ENCODE peak calls at places on chromosomes 7 and 10, in four cellular contexts. W, A, T and K are unnamed samples.

GRCh38 chr7:143345428-143345900 is 17.0 kb downstream of the FAM131B start:
- DNase-seq in W (no peak), T (peak), A (peak), K (peak)

GRCh38 chr7:1028775-1029636 is 15.3 kb upstream of the GPR146 start:
- DNase-seq in T (peak), W (peak), A (peak), K (no peak)

GRCh38 chr10:17512341-17513001 is 58.1 kb upstream of the ST8SIA6 start:
- DNase-seq in A (no peak), W (no peak), T (no peak), K (no peak)

GRCh38 chr7:41222704-41223103 is 480.2 kb downstream of the INHBA start:
- DNase-seq in T (no peak), A (no peak), W (no peak), K (no peak)

GRCh38 chr7:43535031-43535451 is 47.9 kb upstream of the STK17A start:
- DNase-seq in A (no peak), T (no peak), W (no peak), K (no peak)

GRCh38 chr10:14009315-14010082 is 321.2 kb downstream of the FRMD4A start:
- DNase-seq in W (no peak), A (peak), T (no peak), K (peak)

GRCh38 chr10:115948415-115948814 is 324.6 kb downstream of the GFRA1 start:
- DNase-seq in A (no peak), W (no peak), T (no peak), K (no peak)

GRCh38 chr7:49791089-49791741 is 17.8 kb downstream of the VWC2 start:
- DNase-seq in T (no peak), W (no peak), A (peak), K (no peak)

GRCh38 chr7:35753761-35754603 is 46.9 kb upstream of the SEPTIN7 start:
- DNase-seq in T (peak), A (no peak), W (peak), K (no peak)

GRCh38 chr7:99123571-99124033 is 20.3 kb downstream of the SMURF1 start:
- DNase-seq in T (no peak), A (no peak), W (no peak), K (no peak)

GRCh38 chr10:42982886-42983594 is 93.8 kb upstream of the RET start:
- DNase-seq in A (no peak), T (no peak), W (peak), K (no peak)

GRCh38 chr10:96299383-96299782 is 4.9 kb upstream of the DNTT start:
- DNase-seq in T (no peak), W (no peak), A (no peak), K (no peak)

GRCh38 chr10:21769041-21769440 is 234.5 kb downstream of the DNAJC1 start:
- DNase-seq in W (no peak), A (no peak), T (no peak), K (no peak)

GRCh38 chr7:28955723-28956607 is 2.2 kb downstream of the TRIL start:
- DNase-seq in A (peak), T (no peak), W (peak), K (peak)

GRCh38 chr10:92075829-92076228 is 152.3 kb downstream of the BTAF1 start:
- DNase-seq in W (no peak), A (no peak), T (no peak), K (no peak)

GRCh38 chr10:61475449-61475873 is 22.3 kb upstream of the TMEM26 start:
- DNase-seq in T (peak), A (no peak), W (no peak), K (no peak)

GRCh38 chr7:1164436-1164835 is 4.4 kb upstream of the ZFAND2A start:
- DNase-seq in W (no peak), T (no peak), A (no peak), K (no peak)

GRCh38 chr7:106064329-106064728 is 47.8 kb downstream of the SYPL1 start:
- DNase-seq in A (peak), W (no peak), T (no peak), K (no peak)

GRCh38 chr7:127850195-127850594 is 181.0 kb downstream of the LRRC4 start:
- DNase-seq in T (no peak), W (no peak), A (no peak), K (no peak)

GRCh38 chr7:82521906-82522445 is 78.4 kb upstream of the CACNA2D1 start:
- DNase-seq in T (no peak), W (no peak), A (no peak), K (no peak)

GRCh38 chr10:132349766-132350165 is 17.8 kb downstream of the LRRC27 start:
- DNase-seq in A (no peak), T (no peak), W (peak), K (no peak)

GRCh38 chr7:82288769-82289535 is 154.6 kb downstream of the CACNA2D1 start:
- DNase-seq in W (no peak), A (no peak), T (no peak), K (no peak)

GRCh38 chr10:132554991-132555647 is 17.5 kb downstream of the INPP5A start:
- DNase-seq in A (no peak), T (peak), W (peak), K (peak)

GRCh38 chr7:111796671-111797070 is 234.4 kb upstream of the IMMP2L start:
- DNase-seq in A (no peak), T (no peak), W (no peak), K (no peak)

GRCh38 chr7:40298421-40298820 is 163.6 kb downstream of the SUGCT start:
- DNase-seq in A (no peak), T (no peak), W (no peak), K (no peak)

GRCh38 chr10:5071411-5072198 is 22.6 kb upstream of the AKR1C3 start:
- DNase-seq in A (no peak), T (peak), W (peak), K (no peak)

GRCh38 chr7:118642396-118642795 is 417.9 kb downstream of the ANKRD7 start:
- DNase-seq in W (no peak), T (no peak), A (no peak), K (no peak)

GRCh38 chr10:94088926-94089381 is 95.2 kb downstream of the PLCE1 start:
- DNase-seq in W (no peak), A (no peak), T (no peak), K (no peak)

GRCh38 chr7:1123721-1124120 is 35.8 kb downstream of the GPER1 start:
- DNase-seq in W (peak), T (no peak), A (peak), K (peak)

GRCh38 chr10:127580822-127581221 is 31.7 kb downstream of the NPS start:
- DNase-seq in T (no peak), A (no peak), W (no peak), K (no peak)

GRCh38 chr10:61000769-61001730 is 57.1 kb upstream of the RHOBTB1 start:
- DNase-seq in A (peak), T (peak), W (peak), K (peak)

GRCh38 chr7:81190997-81191747 is 272.3 kb upstream of the SEMA3C start:
- DNase-seq in T (no peak), A (no peak), W (no peak), K (no peak)

GRCh38 chr10:84293574-84294016 is 34.8 kb upstream of the CCSER2 start:
- DNase-seq in T (peak), A (peak), W (no peak), K (no peak)

GRCh38 chr7:50962962-50963374 is 180.3 kb upstream of the GRB10 start:
- DNase-seq in W (peak), T (peak), A (no peak), K (peak)

GRCh38 chr7:17132726-17133125 is 165.7 kb upstream of the AHR start:
- DNase-seq in W (no peak), T (no peak), A (no peak), K (no peak)

GRCh38 chr7:112550468-112551060 is 69.8 kb downstream of the LSMEM1 start:
- DNase-seq in T (peak), A (peak), W (no peak), K (no peak)

GRCh38 chr7:98754041-98754479 is 115.8 kb downstream of the TMEM130 start:
- DNase-seq in A (peak), T (no peak), W (no peak), K (no peak)

GRCh38 chr10:30006410-30006809 is 53.0 kb downstream of the JCAD start:
- DNase-seq in T (no peak), A (no peak), W (no peak), K (no peak)

GRCh38 chr10:102452672-102453340 is 1.5 kb upstream of the C10orf95 start:
- DNase-seq in T (peak), W (peak), A (no peak), K (peak)

GRCh38 chr7:133344275-133344674 is 91.4 kb downstream of the EXOC4 start:
- DNase-seq in T (peak), W (no peak), A (peak), K (no peak)

GRCh38 chr7:133349101-133349500 is 96.2 kb downstream of the EXOC4 start:
- DNase-seq in A (no peak), W (no peak), T (no peak), K (no peak)

DNA sequence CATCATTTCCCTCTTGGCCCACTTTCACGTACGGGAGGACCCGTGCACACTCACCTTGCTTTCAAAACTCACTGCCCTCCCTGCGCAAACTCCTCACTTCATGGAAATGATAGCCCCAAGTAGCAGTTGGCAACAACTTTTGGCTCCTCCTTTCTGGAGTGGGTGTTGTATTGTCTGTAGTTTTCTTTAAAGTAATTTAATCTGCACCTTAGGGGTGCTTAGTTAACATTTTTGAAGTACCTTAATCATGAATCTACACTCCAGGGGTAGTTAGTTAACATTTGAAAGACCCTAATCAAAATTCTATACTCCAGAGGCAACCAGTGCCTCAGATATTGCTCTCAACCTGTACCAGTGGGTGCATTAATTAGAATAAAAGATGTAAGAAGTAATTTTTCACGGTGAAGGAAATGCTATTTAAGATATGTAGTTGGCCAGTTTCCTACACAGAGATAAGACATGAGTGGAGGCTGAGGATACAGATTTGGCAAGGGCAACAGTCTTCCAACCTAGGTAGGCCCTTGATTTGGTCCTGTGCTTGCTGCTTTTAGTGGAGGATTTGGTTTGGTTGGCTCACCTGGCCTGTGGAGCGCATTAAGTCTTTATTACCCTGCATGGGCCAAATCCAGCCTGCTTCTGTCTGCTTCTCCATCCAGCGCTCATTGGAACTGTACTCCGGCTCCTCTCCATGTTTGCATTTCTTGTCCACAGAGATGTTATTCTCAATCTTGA is 93.0 kb downstream of the EXOC4 start:
- DNase-seq in W (no peak), A (no peak), T (no peak), K (no peak)
- TF ChIP-seq POLR2AphosphoS5 in W (no peak), A (no peak), T (no peak), K (no peak)

GRCh38 chr7:116198748-116199410 is 11.5 kb upstream of the TES start:
- DNase-seq in T (no peak), W (no peak), A (no peak), K (no peak)

GRCh38 chr7:116195451-116195850 is 14.9 kb upstream of the TES start:
- DNase-seq in T (no peak), W (no peak), A (no peak), K (no peak)

GRCh38 chr7:116194115-116194514 is 16.2 kb upstream of the TES start:
- DNase-seq in W (no peak), T (no peak), A (no peak), K (no peak)

GRCh38 chr7:116197355-116197754 is 13.0 kb upstream of the TES start:
- DNase-seq in T (no peak), W (no peak), A (no peak), K (no peak)

DNA sequence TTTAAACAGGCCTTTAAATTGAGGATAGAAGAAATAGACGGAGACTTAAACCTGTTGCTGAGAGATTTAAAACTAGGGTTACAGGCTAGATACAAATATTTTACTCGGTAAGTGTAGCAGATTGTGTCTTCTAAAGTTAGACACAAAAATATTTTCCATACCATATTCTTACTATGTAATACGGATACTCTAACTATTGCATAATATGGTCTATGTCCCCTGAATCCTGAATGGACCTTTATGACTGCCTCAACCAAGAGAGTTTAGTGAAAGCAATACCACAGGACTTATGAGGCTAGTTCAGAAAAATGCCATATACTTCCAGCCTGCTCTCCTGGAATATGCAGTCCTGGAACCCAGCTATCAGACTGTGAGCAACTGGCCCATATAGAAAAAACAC is 13.4 kb upstream of the TES start:
- DNase-seq in T (no peak), W (no peak), A (no peak), K (no peak)
- H3K27ac ChIP-seq in T (no peak), W (no peak), A (no peak), K (no peak)

GRCh38 chr10:24979685-24980084 is 27.3 kb upstream of the PRTFDC1 start:
- DNase-seq in T (no peak), A (no peak), W (no peak), K (peak)

GRCh38 chr10:24981161-24981710 is 28.8 kb upstream of the PRTFDC1 start:
- DNase-seq in A (no peak), W (no peak), T (no peak), K (no peak)

GRCh38 chr10:24983946-24984345 is 31.5 kb upstream of the PRTFDC1 start:
- DNase-seq in W (no peak), T (no peak), A (no peak), K (no peak)

GRCh38 chr10:24982294-24983064 is 30.1 kb upstream of the PRTFDC1 start:
- DNase-seq in W (no peak), T (no peak), A (no peak), K (no peak)
- TF ChIP-seq POLR2AphosphoS5 in W (no peak), T (no peak), A (no peak), K (no peak)

GRCh38 chr10:124281666-124282065 is 137.1 kb downstream of the OAT start:
- DNase-seq in A (no peak), T (no peak), W (peak), K (no peak)

GRCh38 chr10:124278356-124278755 is 140.4 kb downstream of the OAT start:
- DNase-seq in T (no peak), A (no peak), W (no peak), K (no peak)

GRCh38 chr10:124280916-124281315 is 137.8 kb downstream of the OAT start:
- DNase-seq in A (no peak), W (peak), T (no peak), K (no peak)

GRCh38 chr10:124279882-124280281 is 138.8 kb downstream of the OAT start:
- DNase-seq in W (no peak), T (no peak), A (no peak), K (no peak)

DNA sequence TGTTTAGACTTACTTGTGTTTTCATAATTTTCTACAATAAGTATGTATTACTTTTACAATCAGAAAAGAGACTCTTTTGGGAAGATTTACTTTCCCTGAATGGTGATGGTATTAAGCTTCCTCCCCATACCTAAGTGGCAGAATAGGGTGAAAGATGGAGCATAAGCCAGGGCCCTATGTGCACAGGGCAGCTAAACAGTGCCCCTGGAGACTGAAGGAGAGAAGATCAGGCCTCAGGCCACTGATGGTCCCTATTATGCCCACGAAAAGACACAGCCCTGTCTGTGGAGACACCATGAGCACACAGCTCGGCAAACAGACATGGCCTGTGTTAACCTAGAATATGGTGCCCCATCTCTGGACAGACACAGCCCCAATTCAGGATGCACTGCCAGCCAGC is 139.4 kb downstream of the OAT start:
- DNase-seq in W (no peak), T (no peak), A (no peak), K (no peak)
- H3K27ac ChIP-seq in W (no peak), T (no peak), A (no peak), K (no peak)